ENCODE peak calls at places on chromosomes 3 and 15, in five cellular contexts. F is testis, W is Calu3, Q is lower lobe of right lung, U is ovary. C is an unnamed sample.

GRCh38 chr15:76939715-76940114 is 8.2 kb downstream of the RCN2 start:
- DNase-seq in F (no peak), W (no peak), Q (no peak), U (no peak), C (no peak)

GRCh38 chr15:72796515-72797337 is 13.2 kb upstream of the ADPGK start:
- DNase-seq in F (peak), U (peak), W (peak), Q (peak), C (no peak)

GRCh38 chr15:40344631-40345120 is 3.9 kb upstream of the CCDC9B start:
- DNase-seq in W (peak), Q (peak), F (peak), U (no peak), C (no peak)

GRCh38 chr3:143693506-143693905 is 154.8 kb downstream of the SLC9A9 start:
- DNase-seq in Q (no peak), U (no peak), W (no peak), F (no peak), C (no peak)

GRCh38 chr15:69628256-69629093 is 175.9 kb downstream of the RPLP1 start:
- DNase-seq in Q (peak), U (no peak), F (no peak), W (no peak), C (no peak)

GRCh38 chr15:74235962-74236361 is at the start of gene CCDC33:
- DNase-seq in Q (peak), U (no peak), F (no peak), W (peak), C (no peak)

GRCh38 chr3:36540898-36541518 is 160.7 kb downstream of the STAC start:
- DNase-seq in F (peak), U (no peak), Q (no peak), W (peak), C (peak)

GRCh38 chr3:153043729-153044314 is 118.2 kb upstream of the RAP2B start:
- DNase-seq in U (no peak), Q (no peak), W (no peak), F (no peak), C (peak)

GRCh38 chr3:108125550-108126071 is 34.8 kb upstream of the CD47 start:
- DNase-seq in W (no peak), U (no peak), F (no peak), Q (no peak), C (no peak)

GRCh38 chr15:83571820-83572707 is 81.9 kb upstream of the ADAMTSL3 start:
- DNase-seq in Q (no peak), U (no peak), W (no peak), F (no peak), C (no peak)

GRCh38 chr15:27820232-27820631 is 278.9 kb downstream of the OCA2 start:
- DNase-seq in U (no peak), F (no peak), Q (no peak), W (no peak), C (no peak)

GRCh38 chr3:132256984-132257383 is 60.2 kb upstream of the ACP3 start:
- DNase-seq in F (peak), U (peak), Q (no peak), W (peak), C (no peak)

GRCh38 chr3:197408177-197408957 is 110.0 kb upstream of the DLG1 start:
- DNase-seq in F (no peak), W (no peak), U (no peak), Q (no peak), C (no peak)

GRCh38 chr3:148329481-148330220 is 368.1 kb upstream of the AGTR1 start:
- DNase-seq in W (no peak), U (no peak), Q (no peak), F (no peak), C (peak)

GRCh38 chr15:44580105-44580504 is 43.2 kb downstream of the EIF3J start:
- DNase-seq in F (no peak), W (no peak), U (no peak), Q (no peak), C (no peak)

GRCh38 chr3:188584162-188584529 is 430.2 kb downstream of the LPP start:
- DNase-seq in F (no peak), W (no peak), U (no peak), Q (no peak), C (peak)

GRCh38 chr3:186963636-186964035 is 33.3 kb downstream of the ST6GAL1 start:
- DNase-seq in F (no peak), U (no peak), Q (no peak), W (no peak), C (no peak)

GRCh38 chr3:102290241-102290640 is 144.6 kb upstream of the ZPLD1 start:
- DNase-seq in U (no peak), Q (no peak), F (no peak), W (no peak), C (no peak)

GRCh38 chr15:34855397-34855796 is 60.0 kb upstream of the ACTC1 start:
- DNase-seq in F (no peak), Q (no peak), W (no peak), U (no peak), C (peak)

GRCh38 chr3:15539066-15539465 is 17.6 kb upstream of the COLQ start:
- DNase-seq in F (no peak), U (no peak), W (no peak), Q (no peak), C (no peak)

GRCh38 chr15:99324082-99324620 is 72.9 kb downstream of the LRRC28 start:
- DNase-seq in F (no peak), U (no peak), W (no peak), Q (no peak), C (peak)

GRCh38 chr3:55180936-55181535 is 253.2 kb upstream of the LRTM1 start:
- DNase-seq in Q (no peak), W (peak), U (no peak), F (peak), C (no peak)

GRCh38 chr3:123271466-123272159 is 69.9 kb downstream of the SEC22A start:
- DNase-seq in W (no peak), F (peak), Q (no peak), U (peak), C (no peak)

GRCh38 chr15:73809728-73810501 is 56.8 kb upstream of the INSYN1 start:
- DNase-seq in Q (no peak), U (no peak), F (peak), W (peak), C (no peak)

GRCh38 chr3:61181874-61182273 is 69.4 kb downstream of the FHIT start:
- DNase-seq in W (peak), U (no peak), F (no peak), Q (no peak), C (peak)

GRCh38 chr3:21752749-21753347 is 1.8 kb upstream of the ZNF385D start:
- DNase-seq in W (peak), Q (no peak), F (peak), U (no peak), C (no peak)

GRCh38 chr3:107663266-107663665 is 140.5 kb downstream of the BBX start:
- DNase-seq in W (no peak), Q (no peak), F (no peak), U (no peak), C (no peak)

GRCh38 chr3:56119575-56120349 is 348.5 kb downstream of the ERC2 start:
- DNase-seq in Q (no peak), W (no peak), U (peak), F (peak), C (no peak)

DNA sequence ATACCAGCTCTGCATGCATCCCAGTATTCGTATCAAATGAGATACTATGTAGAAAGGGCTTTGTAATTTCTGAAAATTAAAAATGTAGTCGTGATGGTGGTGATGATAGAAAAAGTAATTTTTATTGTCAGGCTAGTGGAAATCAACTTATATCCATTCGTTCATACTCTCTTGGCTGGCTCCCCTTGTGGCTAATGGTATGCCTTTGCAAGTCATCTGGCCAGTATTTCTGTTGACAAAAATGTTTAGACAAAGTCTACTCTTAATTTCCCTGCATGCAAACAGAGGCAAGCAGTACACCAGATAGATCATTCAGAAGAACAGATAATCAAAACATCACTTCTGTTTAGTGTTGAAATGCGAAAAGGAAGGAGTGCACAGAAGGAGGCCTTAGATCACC is 49.6 kb upstream of the DUT start:
- DNase-seq in F (no peak), U (no peak), W (no peak), Q (no peak), C (no peak)
- TF ChIP-seq CTCF in F (no peak), U (no peak), W (no peak), Q (no peak), C (no peak)

DNA sequence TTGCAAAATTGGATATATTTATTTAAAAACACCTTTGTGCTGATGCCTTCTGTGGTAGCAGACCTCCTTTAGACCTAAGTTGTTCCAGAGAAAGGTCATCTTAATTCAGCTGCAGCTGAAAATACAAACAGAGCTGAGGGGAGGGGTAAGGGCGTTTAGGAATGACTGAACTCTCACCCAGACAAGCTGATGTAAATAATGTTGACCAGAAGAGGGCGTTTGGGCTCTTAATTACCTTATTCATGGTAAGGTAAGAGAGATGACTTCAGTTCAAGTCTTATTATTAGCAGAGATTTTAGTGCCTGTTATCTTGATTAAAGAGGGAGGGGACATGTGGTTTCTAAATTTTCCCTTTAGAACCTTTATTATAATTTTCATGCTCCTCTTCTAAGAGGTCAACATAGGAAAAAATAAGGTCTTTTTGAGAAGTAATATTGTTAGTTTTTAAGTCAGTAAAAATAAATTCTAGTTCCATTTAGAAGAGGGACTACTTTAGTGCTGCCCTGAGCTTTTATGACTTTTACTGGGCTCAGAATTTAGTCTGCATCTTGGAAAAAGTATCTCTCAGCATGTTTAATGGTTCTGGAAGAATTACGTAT is 46.3 kb downstream of the GPR171 start:
- DNase-seq in F (no peak), Q (no peak), U (no peak), W (peak), C (no peak)
- TF ChIP-seq CTCF in F (peak), Q (peak), U (no peak), W (peak), C (peak)

DNA sequence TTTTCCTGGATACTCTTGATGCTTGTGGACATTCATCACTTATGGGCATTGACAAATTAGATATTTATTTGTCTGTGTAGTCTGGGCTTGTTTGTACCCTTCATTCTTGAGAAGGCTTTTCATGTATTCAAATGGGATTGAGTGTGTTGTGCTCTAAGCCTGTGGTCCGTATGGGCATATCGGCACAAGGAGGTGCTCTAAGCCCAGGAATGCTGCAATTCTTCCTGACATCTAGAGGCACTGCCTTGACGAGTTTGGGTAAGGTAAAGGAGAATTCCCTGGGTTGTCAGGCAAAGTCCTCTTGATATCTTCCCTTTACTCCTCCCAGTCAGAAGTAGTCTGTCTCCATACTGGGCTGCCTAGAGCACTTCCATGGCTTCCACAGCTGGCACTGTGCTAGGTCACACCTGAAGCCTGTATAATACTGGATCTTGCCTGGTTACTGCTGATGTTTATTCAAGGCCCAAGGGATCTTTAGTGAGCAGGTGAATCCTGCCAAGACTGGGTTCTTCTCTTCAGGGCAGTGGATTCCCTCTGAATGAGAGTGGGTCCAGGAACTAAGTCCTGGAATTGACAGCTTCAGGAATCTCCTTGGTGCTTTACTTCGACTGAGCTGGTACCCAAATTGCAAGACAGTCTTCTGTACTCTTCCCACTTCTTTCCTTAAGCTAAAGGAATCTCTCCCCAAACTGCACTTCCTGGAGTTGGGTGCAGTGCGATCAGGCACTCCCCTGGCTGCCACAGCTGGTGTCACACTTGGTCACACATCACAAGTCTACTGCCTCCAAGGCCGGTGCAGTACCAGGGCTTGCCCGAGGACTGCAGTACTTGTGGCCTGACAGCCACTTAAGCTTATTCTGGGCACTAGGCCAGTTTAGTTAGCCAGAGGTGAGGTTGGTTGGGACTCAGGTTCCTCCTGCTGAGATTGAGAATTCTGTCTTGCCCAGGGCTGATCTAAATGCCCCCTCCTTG is 46.0 kb downstream of the GALK2 start:
- DNase-seq in U (no peak), Q (peak), W (peak), F (no peak), C (peak)
- TF ChIP-seq CTCF in U (no peak), Q (peak), W (no peak), F (no peak), C (peak)

DNA sequence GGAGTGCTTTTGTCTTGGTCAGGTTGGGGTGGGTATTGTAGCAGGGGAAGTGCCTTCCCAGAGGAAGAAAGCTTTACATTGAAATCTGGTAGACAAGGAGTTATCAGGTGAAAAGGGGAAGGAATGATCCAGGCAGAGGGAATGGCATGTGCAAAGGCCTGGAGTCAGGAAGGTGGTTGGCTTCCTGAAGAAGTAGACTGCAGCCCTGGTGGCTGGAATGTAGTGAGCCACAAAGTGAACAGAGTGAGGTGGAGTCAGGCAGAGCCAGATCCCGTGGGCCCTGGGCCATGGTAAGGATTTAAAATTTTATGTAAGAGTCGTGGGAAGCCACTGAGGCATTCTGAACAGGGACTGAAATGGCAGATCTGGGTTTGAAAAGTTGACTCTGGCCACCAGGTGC is 58.3 kb downstream of the RAB11A start:
- DNase-seq in W (no peak), F (no peak), U (no peak), Q (no peak), C (no peak)
- TF ChIP-seq CTCF in W (no peak), F (no peak), U (no peak), Q (no peak), C (peak)

GRCh38 chr3:149490260-149490971 is 15.9 kb downstream of the TM4SF4 start:
- DNase-seq in U (no peak), F (no peak), W (no peak), Q (no peak), C (no peak)

GRCh38 chr3:149489060-149489690 is 14.7 kb downstream of the TM4SF4 start:
- DNase-seq in F (no peak), U (no peak), Q (no peak), W (peak), C (no peak)

GRCh38 chr3:149493315-149494021 is 19.0 kb downstream of the TM4SF4 start:
- DNase-seq in Q (no peak), W (no peak), F (no peak), U (no peak), C (no peak)

GRCh38 chr3:149486726-149487125 is 12.2 kb downstream of the TM4SF4 start:
- DNase-seq in F (no peak), U (no peak), W (no peak), Q (no peak), C (no peak)

DNA sequence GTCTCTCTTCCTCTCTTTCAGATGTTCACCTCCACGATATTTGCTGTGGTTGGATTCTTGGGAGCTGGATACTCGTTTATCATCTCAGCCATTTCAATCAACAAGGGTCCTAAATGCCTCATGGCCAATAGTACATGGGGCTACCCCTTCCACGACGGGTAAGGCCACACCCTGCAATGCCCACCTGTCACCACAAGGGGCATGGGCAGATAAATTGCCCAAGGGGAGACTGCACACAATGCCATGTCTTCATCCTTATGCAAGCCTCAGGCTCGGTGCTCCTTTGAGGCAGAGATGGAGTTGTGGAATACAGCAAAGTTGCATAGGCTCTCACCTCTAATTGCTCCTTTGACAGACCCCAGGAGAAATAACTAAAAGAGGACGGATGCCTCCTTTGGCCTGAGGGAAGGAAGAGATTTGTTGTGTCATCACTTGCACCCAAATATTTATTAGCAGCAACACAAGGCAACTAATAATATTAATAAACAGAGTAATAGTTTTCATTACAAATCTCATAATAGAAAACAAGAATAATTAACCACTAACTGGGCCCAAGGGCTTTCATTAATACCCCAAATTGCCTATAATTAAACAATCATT is 13.2 kb downstream of the TM4SF4 start:
- DNase-seq in Q (no peak), W (peak), U (no peak), F (no peak), C (no peak)
- TF ChIP-seq CTCF in Q (peak), W (peak), U (no peak), F (no peak), C (peak)

GRCh38 chr3:192090586-192090985 is 629.6 kb downstream of the PYDC2 start:
- DNase-seq in Q (no peak), W (peak), F (no peak), U (no peak), C (peak)
- TF ChIP-seq CTCF in Q (no peak), W (peak), F (no peak), U (no peak), C (peak)

GRCh38 chr15:51499379-51499976 is 123.1 kb downstream of the DMXL2 start:
- DNase-seq in F (no peak), Q (no peak), U (no peak), W (peak), C (peak)
- TF ChIP-seq CTCF in F (peak), Q (peak), U (no peak), W (peak), C (peak)

GRCh38 chr3:99875925-99876781 is 58.5 kb downstream of the CMSS1 start:
- DNase-seq in Q (peak), F (peak), U (peak), W (peak), C (no peak)

GRCh38 chr3:99878005-99878404 is 60.3 kb downstream of the CMSS1 start:
- DNase-seq in F (no peak), Q (no peak), U (no peak), W (peak), C (no peak)

GRCh38 chr3:99877180-99877579 is 59.5 kb downstream of the CMSS1 start:
- DNase-seq in F (no peak), U (no peak), W (no peak), Q (no peak), C (no peak)

GRCh38 chr3:99872633-99873254 is 55.1 kb downstream of the CMSS1 start:
- DNase-seq in F (no peak), Q (no peak), W (no peak), U (no peak), C (no peak)

GRCh38 chr3:99875573-99875924 is 57.9 kb downstream of the CMSS1 start:
- DNase-seq in W (no peak), U (no peak), F (no peak), Q (no peak), C (no peak)
- TF ChIP-seq CTCF in W (no peak), U (no peak), F (no peak), Q (no peak), C (no peak)

GRCh38 chr3:126706631-126707030 is 2.6 kb downstream of the CHCHD6 start:
- DNase-seq in Q (no peak), W (no peak), F (no peak), U (no peak), C (no peak)

GRCh38 chr3:126704494-126705214 is 614 bp downstream of the CHCHD6 start:
- DNase-seq in Q (no peak), U (no peak), W (no peak), F (no peak), C (no peak)

GRCh38 chr3:126699011-126699410 is 5.0 kb upstream of the CHCHD6 start:
- DNase-seq in F (no peak), Q (no peak), U (no peak), W (no peak), C (no peak)

GRCh38 chr3:126703512-126704493 is at the start of gene CHCHD6:
- DNase-seq in W (peak), U (peak), F (peak), Q (peak), C (peak)
- TF ChIP-seq CTCF in W (no peak), U (no peak), F (no peak), Q (no peak), C (peak)

C was measured in epithelial cell of proximal tubule.